ENCODE peak calls at places on chromosomes 1 and 21, in eight cellular contexts. One of them, this sample, is unnamed. For H3K9me3, the result is how much of the 10 kb centered on the place peaks cover.

GRCh38 chr1:201448981-201449380 is 20.0 kb downstream of the PHLDA3 start:
- DNase-seq in adrenal gland: no peak
- DNase-seq in right lobe of liver: no peak
- DNase-seq in body of pancreas: peak
- DNase-seq in heart left ventricle: no peak
- DNase-seq in vagina: no peak
- DNase-seq in esophagus muscularis mucosa: no peak
- DNase-seq in uterus: no peak
- DNase-seq in this sample: no peak

GRCh38 chr1:229434641-229435051 is 752 bp upstream of the ACTA1 start:
- DNase-seq in body of pancreas: no peak
- DNase-seq in right lobe of liver: no peak
- DNase-seq in uterus: no peak
- DNase-seq in vagina: no peak
- DNase-seq in esophagus muscularis mucosa: no peak
- DNase-seq in adrenal gland: no peak
- DNase-seq in heart left ventricle: peak
- DNase-seq in this sample: no peak

GRCh38 chr21:25999935-26000582 is 170.5 kb downstream of the APP start:
- DNase-seq in heart left ventricle: no peak
- DNase-seq in body of pancreas: no peak
- DNase-seq in adrenal gland: no peak
- DNase-seq in uterus: no peak
- DNase-seq in right lobe of liver: no peak
- DNase-seq in vagina: no peak
- DNase-seq in esophagus muscularis mucosa: no peak
- DNase-seq in this sample: no peak

GRCh38 chr1:238221738-238222137 is 331.0 kb upstream of the ZP4 start:
- DNase-seq in esophagus muscularis mucosa: no peak
- DNase-seq in right lobe of liver: no peak
- DNase-seq in uterus: no peak
- DNase-seq in adrenal gland: no peak
- DNase-seq in body of pancreas: no peak
- DNase-seq in heart left ventricle: no peak
- DNase-seq in vagina: no peak
- DNase-seq in this sample: no peak

GRCh38 chr1:150987928-150988327 is 5.8 kb downstream of the ANXA9 start:
- DNase-seq in right lobe of liver: no peak
- DNase-seq in adrenal gland: no peak
- DNase-seq in heart left ventricle: no peak
- DNase-seq in uterus: no peak
- DNase-seq in esophagus muscularis mucosa: no peak
- DNase-seq in body of pancreas: no peak
- DNase-seq in vagina: no peak
- DNase-seq in this sample: no peak

GRCh38 chr1:219812491-219813221 is 115.7 kb downstream of the SLC30A10 start:
- DNase-seq in right lobe of liver: no peak
- DNase-seq in vagina: no peak
- DNase-seq in uterus: peak
- DNase-seq in heart left ventricle: peak
- DNase-seq in body of pancreas: peak
- DNase-seq in adrenal gland: peak
- DNase-seq in esophagus muscularis mucosa: no peak
- DNase-seq in this sample: no peak

GRCh38 chr1:227943354-227943753 is 4.4 kb downstream of the WNT9A start:
- DNase-seq in right lobe of liver: peak
- DNase-seq in body of pancreas: no peak
- DNase-seq in vagina: no peak
- DNase-seq in esophagus muscularis mucosa: no peak
- DNase-seq in heart left ventricle: peak
- DNase-seq in uterus: no peak
- DNase-seq in adrenal gland: peak
- DNase-seq in this sample: no peak

GRCh38 chr21:14095021-14095420 is 115.7 kb downstream of the LIPI start:
- DNase-seq in uterus: no peak
- DNase-seq in heart left ventricle: no peak
- DNase-seq in right lobe of liver: no peak
- DNase-seq in esophagus muscularis mucosa: no peak
- DNase-seq in vagina: no peak
- DNase-seq in body of pancreas: no peak
- DNase-seq in adrenal gland: no peak
- DNase-seq in this sample: no peak

GRCh38 chr1:223776075-223776814 is 63.9 kb downstream of the CAPN2 start:
- DNase-seq in adrenal gland: peak
- DNase-seq in vagina: no peak
- DNase-seq in uterus: no peak
- DNase-seq in body of pancreas: peak
- DNase-seq in heart left ventricle: no peak
- DNase-seq in esophagus muscularis mucosa: no peak
- DNase-seq in right lobe of liver: no peak
- DNase-seq in this sample: no peak

GRCh38 chr1:19672237-19672636 is 7.6 kb downstream of the HTR6 start:
- DNase-seq in uterus: no peak
- DNase-seq in right lobe of liver: no peak
- DNase-seq in heart left ventricle: no peak
- DNase-seq in adrenal gland: no peak
- DNase-seq in esophagus muscularis mucosa: no peak
- DNase-seq in body of pancreas: no peak
- DNase-seq in vagina: no peak
- DNase-seq in this sample: no peak

GRCh38 chr21:31531967-31532366 is 127.5 kb upstream of the SOD1 start:
- DNase-seq in body of pancreas: no peak
- DNase-seq in uterus: no peak
- DNase-seq in esophagus muscularis mucosa: no peak
- DNase-seq in adrenal gland: no peak
- DNase-seq in heart left ventricle: no peak
- DNase-seq in vagina: no peak
- DNase-seq in right lobe of liver: no peak
- DNase-seq in this sample: no peak

GRCh38 chr1:241356519-241357365 is at the start of gene RGS7:
- DNase-seq in esophagus muscularis mucosa: no peak
- DNase-seq in right lobe of liver: no peak
- DNase-seq in heart left ventricle: peak
- DNase-seq in vagina: no peak
- DNase-seq in body of pancreas: peak
- DNase-seq in adrenal gland: peak
- DNase-seq in uterus: no peak
- DNase-seq in this sample: no peak

GRCh38 chr1:240608707-240609106 is 3.2 kb downstream of the GREM2 start:
- DNase-seq in heart left ventricle: no peak
- DNase-seq in right lobe of liver: peak
- DNase-seq in body of pancreas: no peak
- DNase-seq in adrenal gland: no peak
- DNase-seq in uterus: peak
- DNase-seq in vagina: no peak
- DNase-seq in esophagus muscularis mucosa: no peak
- DNase-seq in this sample: no peak

GRCh38 chr1:172778461-172779455 is 119.9 kb downstream of the FASLG start:
- DNase-seq in esophagus muscularis mucosa: no peak
- DNase-seq in heart left ventricle: no peak
- DNase-seq in adrenal gland: peak
- DNase-seq in right lobe of liver: no peak
- DNase-seq in uterus: no peak
- DNase-seq in body of pancreas: no peak
- DNase-seq in vagina: no peak
- DNase-seq in this sample: no peak

GRCh38 chr1:42971848-42972291 is 13.2 kb upstream of the SLC2A1 start:
- DNase-seq in adrenal gland: no peak
- DNase-seq in uterus: no peak
- DNase-seq in heart left ventricle: no peak
- DNase-seq in right lobe of liver: no peak
- DNase-seq in vagina: no peak
- DNase-seq in body of pancreas: no peak
- DNase-seq in esophagus muscularis mucosa: no peak
- DNase-seq in this sample: no peak

GRCh38 chr1:240906477-240906876 is 294.5 kb upstream of the GREM2 start:
- DNase-seq in uterus: no peak
- DNase-seq in right lobe of liver: no peak
- DNase-seq in body of pancreas: peak
- DNase-seq in heart left ventricle: peak
- DNase-seq in vagina: no peak
- DNase-seq in adrenal gland: peak
- DNase-seq in esophagus muscularis mucosa: no peak
- DNase-seq in this sample: no peak

GRCh38 chr21:43910460-43910859 is 45.4 kb downstream of the AGPAT3 start:
- DNase-seq in adrenal gland: no peak
- DNase-seq in body of pancreas: no peak
- DNase-seq in heart left ventricle: no peak
- DNase-seq in vagina: no peak
- DNase-seq in esophagus muscularis mucosa: no peak
- DNase-seq in uterus: no peak
- DNase-seq in right lobe of liver: no peak
- DNase-seq in this sample: no peak

DNA sequence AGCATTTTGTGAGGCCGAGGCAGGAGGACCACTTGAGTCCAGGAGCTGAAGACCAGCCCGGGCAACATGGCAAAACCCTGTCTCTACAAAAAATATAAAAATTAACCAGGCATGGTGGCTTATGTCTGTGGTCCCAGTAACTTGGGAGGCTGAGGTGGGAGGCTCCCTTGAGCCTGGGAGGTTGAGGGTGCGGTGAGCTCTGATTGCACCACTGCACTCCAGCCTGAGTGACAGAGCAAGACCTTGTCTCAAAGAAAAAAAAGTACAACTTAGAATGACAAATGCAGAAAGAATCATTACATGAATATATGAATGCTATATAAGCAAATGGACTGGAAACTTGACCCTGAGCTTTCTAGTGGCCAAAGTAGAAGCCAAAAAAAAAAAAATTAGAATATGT is 19.1 kb downstream of the ELAPOR1 start:
- DNase-seq in heart left ventricle: no peak
- DNase-seq in right lobe of liver: no peak
- DNase-seq in vagina: no peak
- DNase-seq in adrenal gland: no peak
- DNase-seq in esophagus muscularis mucosa: no peak
- DNase-seq in uterus: no peak
- DNase-seq in body of pancreas: no peak
- DNase-seq in this sample: no peak
- H3K4me3 ChIP-seq in heart left ventricle: no peak
- H3K4me3 ChIP-seq in right lobe of liver: no peak
- H3K4me3 ChIP-seq in vagina: no peak
- H3K4me3 ChIP-seq in adrenal gland: no peak
- H3K4me3 ChIP-seq in esophagus muscularis mucosa: no peak
- H3K4me3 ChIP-seq in uterus: no peak
- H3K4me3 ChIP-seq in body of pancreas: no peak
- H3K4me3 ChIP-seq in this sample: no peak

DNA sequence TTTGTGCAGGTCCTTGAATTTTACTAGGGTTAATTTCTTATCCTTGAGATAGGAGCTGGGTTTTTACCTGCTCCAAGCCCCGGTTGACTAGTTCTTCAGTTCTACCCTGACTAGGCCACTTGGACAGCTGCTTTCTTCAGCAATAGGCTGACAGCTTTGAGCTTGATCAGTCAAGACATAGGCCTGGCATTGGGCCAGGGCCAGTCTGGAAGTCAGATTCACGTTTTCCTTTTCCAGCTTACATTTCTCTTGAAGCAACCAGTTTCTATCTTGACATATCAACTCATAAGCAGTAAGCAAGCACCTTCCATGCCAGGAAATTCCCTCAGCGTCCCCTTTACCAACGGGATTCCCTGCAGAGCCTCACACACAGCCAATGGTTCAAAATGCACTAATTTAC is 63.6 kb upstream of the AJAP1 start:
- DNase-seq in right lobe of liver: no peak
- DNase-seq in uterus: no peak
- DNase-seq in vagina: no peak
- DNase-seq in body of pancreas: no peak
- DNase-seq in adrenal gland: no peak
- DNase-seq in esophagus muscularis mucosa: no peak
- DNase-seq in heart left ventricle: no peak
- DNase-seq in this sample: no peak
- H3K9me3 ChIP-seq in right lobe of liver: under half
- H3K9me3 ChIP-seq in uterus: under half
- H3K9me3 ChIP-seq in vagina: under half
- H3K9me3 ChIP-seq in body of pancreas: under half
- H3K9me3 ChIP-seq in adrenal gland: under half
- H3K9me3 ChIP-seq in esophagus muscularis mucosa: under half
- H3K9me3 ChIP-seq in heart left ventricle: under half
- H3K9me3 ChIP-seq in this sample: under half

GRCh38 chr1:39737546-39738169 is 1.0 kb upstream of the PPIE start:
- DNase-seq in adrenal gland: no peak
- DNase-seq in body of pancreas: no peak
- DNase-seq in vagina: no peak
- DNase-seq in heart left ventricle: no peak
- DNase-seq in right lobe of liver: no peak
- DNase-seq in uterus: no peak
- DNase-seq in esophagus muscularis mucosa: no peak
- DNase-seq in this sample: no peak

GRCh38 chr1:39733161-39733560 is 5.5 kb upstream of the PPIE start:
- DNase-seq in adrenal gland: no peak
- DNase-seq in right lobe of liver: no peak
- DNase-seq in body of pancreas: peak
- DNase-seq in vagina: no peak
- DNase-seq in esophagus muscularis mucosa: no peak
- DNase-seq in heart left ventricle: no peak
- DNase-seq in uterus: no peak
- DNase-seq in this sample: no peak

GRCh38 chr1:39735731-39736130 is 3.0 kb upstream of the PPIE start:
- DNase-seq in right lobe of liver: no peak
- DNase-seq in uterus: no peak
- DNase-seq in esophagus muscularis mucosa: no peak
- DNase-seq in adrenal gland: no peak
- DNase-seq in vagina: no peak
- DNase-seq in heart left ventricle: no peak
- DNase-seq in body of pancreas: no peak
- DNase-seq in this sample: no peak

DNA sequence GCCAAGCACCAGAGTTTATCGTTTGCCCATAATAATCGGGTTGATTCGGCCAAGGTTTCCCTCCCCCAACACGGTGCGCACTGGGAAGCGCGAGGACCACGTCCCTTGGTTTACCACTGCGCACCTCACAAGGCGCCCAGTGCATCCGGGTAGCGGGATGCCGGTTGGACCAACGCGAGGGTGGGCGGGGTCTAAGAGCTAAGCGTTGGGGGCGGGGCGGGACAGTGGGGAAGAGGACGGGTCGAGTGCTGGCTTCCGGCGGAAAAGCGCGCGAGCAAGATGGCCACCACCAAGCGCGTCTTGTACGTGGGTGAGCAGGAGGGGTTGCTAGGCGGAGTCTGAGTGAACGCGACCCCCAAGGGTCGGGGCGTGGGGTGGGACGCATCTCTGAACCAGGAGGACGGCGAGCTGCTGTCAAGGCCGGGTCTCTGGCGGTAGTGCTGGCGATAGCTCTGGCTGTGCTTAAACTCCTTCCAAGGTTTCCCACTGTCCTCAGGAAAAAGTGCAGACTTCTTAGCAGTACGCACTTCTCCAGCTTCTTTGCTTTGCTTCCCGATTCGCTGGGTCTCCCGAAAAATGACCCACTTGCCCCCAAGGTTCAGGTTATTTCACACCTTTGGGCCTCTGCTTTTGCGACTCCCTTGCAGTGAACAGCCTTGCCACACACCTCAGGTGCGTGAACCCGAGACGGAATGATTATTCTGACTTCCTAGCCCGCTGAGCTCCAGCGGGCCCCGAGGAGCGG is at the start of gene PPIE:
- DNase-seq in right lobe of liver: peak
- DNase-seq in esophagus muscularis mucosa: peak
- DNase-seq in vagina: no peak
- DNase-seq in body of pancreas: peak
- DNase-seq in adrenal gland: peak
- DNase-seq in heart left ventricle: peak
- DNase-seq in uterus: peak
- DNase-seq in this sample: peak
- TF ChIP-seq POLR2A in right lobe of liver: no peak
- TF ChIP-seq POLR2A in esophagus muscularis mucosa: no peak
- TF ChIP-seq POLR2A in vagina: no peak
- TF ChIP-seq POLR2A in body of pancreas: peak
- TF ChIP-seq POLR2A in adrenal gland: peak
- TF ChIP-seq POLR2A in heart left ventricle: no peak
- TF ChIP-seq POLR2A in uterus: no peak
- TF ChIP-seq POLR2A in this sample: peak

GRCh38 chr1:17834561-17835100 is 79.5 kb downstream of the ACTL8 start:
- DNase-seq in adrenal gland: no peak
- DNase-seq in esophagus muscularis mucosa: no peak
- DNase-seq in vagina: no peak
- DNase-seq in right lobe of liver: no peak
- DNase-seq in heart left ventricle: no peak
- DNase-seq in body of pancreas: no peak
- DNase-seq in uterus: no peak
- DNase-seq in this sample: no peak
- H3K4me3 ChIP-seq in adrenal gland: no peak
- H3K4me3 ChIP-seq in esophagus muscularis mucosa: no peak
- H3K4me3 ChIP-seq in vagina: no peak
- H3K4me3 ChIP-seq in right lobe of liver: no peak
- H3K4me3 ChIP-seq in heart left ventricle: no peak
- H3K4me3 ChIP-seq in body of pancreas: no peak
- H3K4me3 ChIP-seq in uterus: no peak
- H3K4me3 ChIP-seq in this sample: no peak